ENCODE peak calls at places on chromosome 16, in four cellular contexts. X, Y, V and G are unnamed samples.

GRCh38 chr16:2296662-2297505 is 29.0 kb upstream of the RNPS1 start:
- DNase-seq in X (no peak), Y (peak; percentile 54), V (peak; percentile 47), G (no peak)

GRCh38 chr16:63617047-63617989 is 1504.5 kb downstream of the CDH11 start:
- DNase-seq in X (no peak), Y (no peak), V (no peak), G (no peak)

GRCh38 chr16:20969386-20969785 is 68.8 kb downstream of the LYRM1 start:
- DNase-seq in X (no peak), Y (no peak), V (no peak), G (no peak)

GRCh38 chr16:73248316-73248715 is 200.4 kb upstream of the ZFHX3 start:
- DNase-seq in X (no peak), Y (no peak), V (no peak), G (no peak)

GRCh38 chr16:24188143-24188542 is 68.0 kb upstream of the CACNG3 start:
- DNase-seq in X (no peak), Y (no peak), V (no peak), G (no peak)

GRCh38 chr16:23408242-23409201 is 44.5 kb downstream of the COG7 start:
- DNase-seq in X (no peak), Y (no peak), V (no peak), G (no peak)

GRCh38 chr16:59878479-59878878 is 1144.4 kb upstream of the GOT2 start:
- DNase-seq in X (no peak), Y (no peak), V (peak; percentile 61), G (no peak)

GRCh38 chr16:50067290-50067853 is 1.6 kb downstream of the HEATR3 start:
- DNase-seq in X (no peak), Y (peak; percentile 79), V (no peak), G (no peak)

GRCh38 chr16:78180349-78180748 is 80.9 kb downstream of the WWOX start:
- DNase-seq in X (no peak), Y (no peak), V (no peak), G (no peak)

GRCh38 chr16:81445926-81446317 is 1.3 kb downstream of the CMIP start:
- DNase-seq in X (no peak), Y (no peak), V (no peak), G (no peak)

GRCh38 chr16:81446318-81447275 is 2.0 kb downstream of the CMIP start:
- DNase-seq in X (no peak), Y (no peak), V (peak; percentile 60), G (no peak)

GRCh38 chr16:81444448-81445121 is at the start of gene CMIP:
- DNase-seq in X (no peak), Y (peak; percentile 68), V (peak; percentile 89), G (no peak)

GRCh38 chr16:81443688-81444447 is 740 bp upstream of the CMIP start:
- DNase-seq in X (no peak), Y (no peak), V (no peak), G (no peak)

DNA sequence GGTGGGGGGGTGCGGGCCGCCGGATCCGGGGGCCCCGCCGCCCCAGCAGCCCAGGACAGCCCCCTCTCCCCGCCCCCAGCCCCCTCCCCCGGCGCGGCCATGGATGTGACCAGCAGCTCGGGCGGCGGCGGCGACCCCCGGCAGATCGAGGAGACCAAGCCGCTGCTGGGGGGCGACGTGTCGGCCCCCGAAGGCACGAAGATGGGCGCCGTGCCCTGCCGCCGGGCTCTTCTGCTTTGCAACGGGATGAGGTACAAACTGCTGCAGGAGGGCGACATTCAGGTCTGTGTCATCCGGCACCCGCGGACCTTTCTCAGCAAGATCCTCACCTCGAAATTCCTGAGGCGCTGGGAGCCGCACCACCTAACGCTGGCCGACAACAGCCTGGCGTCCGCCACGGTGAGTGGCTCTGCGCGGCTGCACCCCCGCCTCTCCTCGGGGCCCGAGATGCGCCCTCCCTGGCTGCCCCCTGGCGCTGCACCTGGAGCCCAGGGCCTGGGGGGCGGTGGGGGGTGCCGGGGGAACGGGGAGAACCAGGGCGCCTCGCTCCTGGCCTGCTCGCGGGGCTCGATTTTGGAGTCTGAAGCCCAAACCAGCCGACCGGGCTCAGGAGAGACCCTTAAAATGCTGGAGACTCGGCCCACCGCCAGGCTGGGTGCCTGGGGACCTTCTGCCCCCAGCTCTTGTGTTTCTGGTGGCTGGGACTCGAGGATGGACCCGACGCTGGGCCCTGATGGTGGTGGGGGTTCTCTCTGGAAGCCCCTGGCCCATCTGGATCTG is 725 bp downstream of the CMIP start:
- DNase-seq in X (no peak), Y (no peak), V (peak; percentile 58), G (no peak)
- TF ChIP-seq CTCF in X (peak; percentile 42), Y (peak; percentile 43), V (no peak), G (no peak)

GRCh38 chr16:88430524-88431446 is 22.3 kb upstream of the ZFPM1 start:
- DNase-seq in X (no peak), Y (no peak), V (no peak), G (no peak)
- H3K4me3 ChIP-seq in X (peak overlapping the region; percentile 63), Y (no peak overlapping the region), V (peak overlapping the region; percentile 50), G (peak overlapping the region; percentile 39)

GRCh38 chr16:69762843-69763556 is 868 bp downstream of the WWP2 start:
- DNase-seq in X (no peak), Y (peak; percentile 37), V (no peak), G (no peak)
- TF ChIP-seq POLR2AphosphoS5 in X (no peak), Y (no peak), V (peak; percentile 6), G (no peak)

GRCh38 chr16:74813109-74813641 is 38.6 kb upstream of the FA2H start:
- DNase-seq in X (peak; percentile 11), Y (peak; percentile 81), V (peak; percentile 91), G (no peak)

GRCh38 chr16:74811911-74812310 is 37.3 kb upstream of the FA2H start:
- DNase-seq in X (no peak), Y (no peak), V (no peak), G (no peak)

DNA sequence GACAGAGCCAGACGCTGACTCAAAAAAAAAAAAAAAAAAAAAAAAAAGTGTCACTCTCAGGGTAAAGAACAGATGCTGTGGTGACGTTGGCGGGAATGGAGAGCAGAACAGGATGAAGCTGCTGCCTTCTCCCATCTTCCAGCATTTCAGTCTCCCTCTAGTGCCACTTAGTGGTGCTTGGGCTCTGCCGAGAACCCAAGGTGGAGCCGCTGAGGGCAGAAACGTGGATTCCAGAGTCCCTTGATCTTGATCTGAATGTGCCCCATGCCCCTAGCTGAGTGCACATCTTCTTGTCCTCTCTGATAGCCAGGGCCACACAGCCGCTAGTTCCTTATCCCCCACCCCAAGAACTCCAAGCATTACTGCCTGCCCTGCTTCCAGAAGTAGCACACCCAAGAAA is 43.2 kb upstream of the FA2H start:
- DNase-seq in X (no peak), Y (no peak), V (no peak), G (no peak)
- TF ChIP-seq CTCF in X (no peak), Y (no peak), V (no peak), G (no peak)

GRCh38 chr16:86041205-86041604 is 142.2 kb downstream of the IRF8 start:
- DNase-seq in X (no peak), Y (no peak), V (no peak), G (no peak)
- H3K4me3 ChIP-seq in X (no peak overlapping the region), Y (no peak overlapping the region), V (no peak overlapping the region), G (no peak overlapping the region)

DNA sequence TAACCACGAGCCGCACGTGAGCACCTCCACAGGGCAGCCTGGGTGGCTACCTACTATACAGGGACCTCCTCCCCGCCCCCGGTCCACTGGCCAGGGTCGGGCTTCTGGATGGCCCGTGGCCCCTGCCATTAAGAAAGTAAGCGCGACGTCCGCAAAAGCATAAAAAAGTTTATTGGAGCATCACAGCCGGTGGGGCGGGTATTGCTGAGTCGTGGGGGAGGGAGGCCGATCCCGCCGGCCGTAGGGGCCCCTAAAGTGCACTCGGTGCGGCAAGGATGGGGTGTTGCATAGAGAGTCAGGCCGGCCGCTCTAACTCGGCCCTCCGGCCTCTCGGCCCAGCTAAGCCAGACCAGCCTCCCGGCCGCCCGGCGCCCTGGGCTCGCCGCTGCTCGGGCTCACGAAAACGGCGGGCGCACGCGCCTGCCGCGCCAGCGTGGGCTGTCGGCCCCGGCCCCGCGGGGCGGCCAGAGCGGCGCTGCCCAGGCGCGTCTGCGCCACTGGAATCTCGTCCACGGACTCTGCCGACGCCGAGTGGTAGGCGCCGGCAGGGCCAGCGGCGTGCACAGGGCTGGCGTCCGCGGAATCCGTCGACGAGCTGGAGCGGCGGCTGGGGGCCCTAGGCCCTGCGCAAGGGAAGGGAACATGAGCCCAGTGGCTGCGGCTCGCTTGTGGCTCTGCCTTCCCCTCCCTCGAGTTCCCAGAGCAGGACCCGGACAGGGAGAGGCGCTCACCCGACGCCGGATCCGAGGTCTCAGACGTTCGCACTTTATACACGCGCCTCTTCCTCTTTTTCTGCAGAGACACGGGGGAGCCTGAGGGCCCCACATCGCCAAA is 1.2 kb upstream of the TPPP3 start:
- DNase-seq in X (no peak), Y (no peak), V (no peak), G (no peak)
- TF ChIP-seq POLR2AphosphoS5 in X (no peak), Y (no peak), V (no peak), G (no peak)